ENCODE peak calls at places on chromosomes 6 and 20, in ten cellular contexts. B, C, N, K, T, J, L, W, O and I are unnamed samples.

GRCh38 chr6:47434372-47435253 is 43.0 kb upstream of the CD2AP start:
- DNase-seq in B (no peak), J (no peak), C (no peak), W (no peak), N (no peak), O (no peak), T (no peak), K (no peak), L (no peak), I (no peak)

GRCh38 chr6:128491643-128492206 is 28.7 kb downstream of the PTPRK start:
- DNase-seq in O (no peak), L (no peak), K (peak; percentile 79), W (no peak), C (peak; percentile 91), J (no peak), T (no peak), N (no peak), B (no peak), I (peak; percentile 61)

GRCh38 chr6:46674410-46674809 is 13.3 kb upstream of the TDRD6 start:
- DNase-seq in W (no peak), K (no peak), C (no peak), B (no peak), L (no peak), O (no peak), T (no peak), N (no peak), J (no peak), I (no peak)

GRCh38 chr6:18171861-18172260 is 16.6 kb downstream of the KDM1B start:
- DNase-seq in N (no peak), C (no peak), B (no peak), T (no peak), W (no peak), K (no peak), O (no peak), J (no peak), L (no peak), I (no peak)

GRCh38 chr6:32092760-32093497 is 16.2 kb downstream of the TNXB start:
- DNase-seq in W (no peak), J (peak; percentile 75), T (no peak), N (no peak), C (no peak), B (peak; percentile 59), K (peak; percentile 91), O (peak; percentile 39), L (no peak), I (no peak)

GRCh38 chr6:157985378-157986155 is 3.9 kb downstream of the SYNJ2 start:
- DNase-seq in J (no peak), C (no peak), L (no peak), O (no peak), W (no peak), K (no peak), B (no peak), T (no peak), N (no peak), I (no peak)

GRCh38 chr20:25148181-25148981 is 47.1 kb upstream of the ENTPD6 start:
- DNase-seq in B (peak; percentile 59), O (peak; percentile 63), L (peak; percentile 25), T (peak; percentile 51), K (peak; percentile 60), W (peak; percentile 76), J (peak; percentile 71), N (no peak), C (peak; percentile 22), I (no peak)

GRCh38 chr6:159973406-159973805 is 4.5 kb downstream of the IGF2R start:
- DNase-seq in T (no peak), O (no peak), W (no peak), L (no peak), C (no peak), J (no peak), K (peak; percentile 51), N (no peak), B (no peak), I (no peak)

GRCh38 chr20:7967199-7967844 is 27.1 kb upstream of the HAO1 start:
- DNase-seq in T (no peak), J (no peak), B (no peak), W (no peak), O (no peak), C (peak; percentile 40), L (no peak), K (peak; percentile 90), N (no peak), I (no peak)

GRCh38 chr20:37901667-37902503 is 1.0 kb upstream of the VSTM2L start:
- DNase-seq in K (peak; percentile 74), L (no peak), B (no peak), N (peak; percentile 28), O (no peak), W (no peak), C (peak; percentile 51), J (no peak), T (peak; percentile 42), I (no peak)

GRCh38 chr20:59817846-59818245 is 115.6 kb downstream of the SYCP2 start:
- DNase-seq in L (no peak), J (peak; percentile 33), O (no peak), T (no peak), C (no peak), K (no peak), W (no peak), N (no peak), B (no peak), I (no peak)

GRCh38 chr20:19758888-19759331 is 852 bp downstream of the RIN2 start:
- DNase-seq in N (no peak), K (peak; percentile 39), J (peak; percentile 88), W (no peak), O (peak; percentile 84), B (peak; percentile 71), C (no peak), L (peak; percentile 87), T (peak; percentile 71), I (no peak)

GRCh38 chr6:168078943-168079405 is at the start of gene FRMD1:
- DNase-seq in W (no peak), B (no peak), L (no peak), J (no peak), K (no peak), C (no peak), N (no peak), O (no peak), T (no peak), I (no peak)

GRCh38 chr20:3068075-3068474 is 3.3 kb upstream of the OXT start:
- DNase-seq in N (no peak), J (no peak), B (no peak), C (no peak), L (no peak), K (no peak), W (no peak), T (no peak), O (no peak), I (no peak)

GRCh38 chr6:87674286-87674685 is 27.7 kb downstream of the AKIRIN2 start:
- DNase-seq in L (no peak), J (no peak), C (no peak), N (no peak), B (no peak), K (no peak), T (no peak), O (no peak), W (no peak), I (no peak)

DNA sequence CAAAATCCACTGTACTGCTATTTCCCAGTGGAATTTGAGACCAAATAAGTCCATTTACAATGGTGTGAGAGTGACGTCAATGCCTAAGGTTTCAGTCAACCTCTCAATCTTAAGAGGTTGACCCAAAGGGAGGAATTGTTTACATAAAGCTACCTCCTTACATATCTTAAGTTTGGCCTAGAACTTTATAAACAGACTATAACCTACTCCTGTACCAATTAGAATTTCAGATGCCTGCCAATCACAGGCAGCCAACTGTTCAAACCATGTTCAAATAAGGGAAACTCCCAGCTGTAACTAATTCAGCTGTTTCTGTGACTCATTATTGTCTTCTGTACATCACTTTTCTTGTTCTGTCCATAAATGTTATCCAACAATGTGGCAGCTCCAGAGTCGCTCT is 14.5 kb downstream of the LGSN start:
- DNase-seq in B (no peak), C (no peak), J (no peak), W (no peak), K (no peak), N (no peak), T (no peak), O (no peak), L (no peak), I (no peak)
- H3K4me3 ChIP-seq in B (no peak overlapping the region), C (no peak overlapping the region), J (no peak overlapping the region), W (no peak overlapping the region), K (no peak overlapping the region), N (no peak overlapping the region), T (no peak overlapping the region), O (no peak overlapping the region), L (no peak overlapping the region), I (no peak overlapping the region)

DNA sequence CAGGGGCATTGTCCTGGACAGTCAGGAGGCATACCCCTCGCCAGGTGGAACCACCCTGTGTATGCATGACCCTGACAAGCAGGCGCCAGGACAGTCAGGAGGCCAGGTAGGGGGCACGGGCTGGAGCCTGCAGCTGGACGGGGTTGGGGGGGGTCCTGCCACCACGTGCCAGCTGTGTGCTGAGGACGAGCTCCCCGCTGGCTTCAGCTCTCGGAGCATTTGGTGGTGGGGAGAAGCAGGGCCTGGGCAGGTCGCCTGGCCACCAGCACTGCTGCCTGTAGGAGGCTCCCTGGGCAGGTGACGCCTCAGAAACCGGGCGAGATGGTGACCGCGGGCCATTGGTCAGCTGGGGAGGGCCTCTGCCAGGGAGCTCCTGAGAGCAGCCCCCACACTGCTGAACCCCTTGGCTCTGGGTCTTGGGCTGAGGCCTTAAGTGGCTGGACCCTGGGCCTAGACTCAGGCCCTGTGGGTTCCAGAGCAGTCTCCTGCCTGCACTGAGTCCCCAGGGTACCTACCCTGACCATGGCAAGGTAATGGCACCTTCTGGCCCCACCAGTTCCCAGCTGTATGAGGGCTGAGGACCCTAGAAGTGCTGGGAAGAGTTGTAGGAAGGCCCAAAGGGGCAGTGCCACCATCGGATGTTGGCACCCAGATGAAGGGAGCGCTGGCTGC is 794 bp downstream of the SLC17A9 start:
- DNase-seq in C (no peak), N (peak; percentile 28), B (no peak), L (no peak), J (no peak), K (no peak), T (no peak), O (peak; percentile 55), W (no peak), I (no peak)
- H3K4me3 ChIP-seq in C (no peak overlapping the region), N (peak overlapping the region; percentile 79), B (peak overlapping the region; percentile 16), L (peak overlapping the region; percentile 53), J (peak overlapping the region; percentile 42), K (peak overlapping the region; percentile 40), T (no peak overlapping the region), O (peak overlapping the region; percentile 58), W (peak overlapping the region; percentile 57), I (peak overlapping the region; percentile 15)

GRCh38 chr6:41471064-41471895 is 74.9 kb upstream of the FOXP4 start:
- DNase-seq in W (no peak), N (no peak), L (no peak), J (no peak), T (no peak), O (no peak), C (no peak), K (no peak), B (no peak), I (no peak)
- H3K4me3 ChIP-seq in W (no peak overlapping the region), N (no peak overlapping the region), L (no peak overlapping the region), J (peak overlapping the region; percentile 37), T (no peak overlapping the region), O (no peak overlapping the region), C (no peak overlapping the region), K (no peak overlapping the region), B (no peak overlapping the region), I (no peak overlapping the region)

DNA sequence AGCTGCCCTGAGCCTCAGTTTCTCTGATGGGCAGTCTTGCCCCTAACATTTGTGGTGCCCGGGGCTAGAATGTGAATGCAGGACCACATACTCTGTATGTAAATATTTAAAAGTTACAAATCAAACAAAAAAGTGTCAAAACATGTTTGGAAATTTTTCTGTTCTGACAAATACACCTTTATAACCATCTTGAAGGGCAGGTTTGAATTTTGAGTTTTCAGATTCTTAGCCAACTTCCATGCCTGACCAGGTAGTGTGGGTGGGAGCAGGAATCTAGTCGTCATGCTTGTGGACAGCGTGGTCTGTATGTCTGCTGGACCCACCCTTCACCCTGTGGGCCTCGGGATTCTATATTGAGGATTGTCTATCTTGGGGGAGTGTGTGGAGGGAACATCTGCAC is 325.1 kb downstream of the SOX4 start:
- DNase-seq in B (no peak), J (no peak), W (no peak), L (no peak), O (no peak), N (no peak), T (no peak), C (no peak), K (no peak), I (no peak)
- H3K4me3 ChIP-seq in B (no peak overlapping the region), J (no peak overlapping the region), W (no peak overlapping the region), L (no peak overlapping the region), O (no peak overlapping the region), N (no peak overlapping the region), T (no peak overlapping the region), C (no peak overlapping the region), K (no peak overlapping the region), I (no peak overlapping the region)